ENCODE peak calls at places on chromosome 10, in six cellular contexts. One of them, this sample, is unnamed.

GRCh38 chr10:83908987-83909386 is 230.3 kb upstream of the GHITM start:
- DNase-seq in NCI-H82: no peak
- DNase-seq in stimulated activated CD4-positive, alpha-beta T cell treated with anti-CD3 and anti-CD28 coated beads, Interleukin-12 subunit alpha, Interleukin-12 subunit beta, amount 100 ng/mL, for 48 hours: no peak
- DNase-seq in skeletal muscle cell: no peak
- DNase-seq in activated T-helper 1 cell treated with anti-CD3 and anti-CD28 coated beads, Interleukin-12 subunit alpha, Interleukin-12 subunit beta, Interleukin-2, Interleukin-4 antibody, amounts not matched to agents 30 ng/mL and 10 ng/mL and 1 ng/mL, durations not matched to agents 14 hours and 24 hours and 36 hours: no peak
- DNase-seq in naive B cell: no peak
- DNase-seq in this sample: no peak

GRCh38 chr10:69486922-69487730 is 35.9 kb downstream of the TSPAN15 start:
- DNase-seq in NCI-H82: no peak
- DNase-seq in stimulated activated CD4-positive, alpha-beta T cell treated with anti-CD3 and anti-CD28 coated beads, Interleukin-12 subunit alpha, Interleukin-12 subunit beta, amount 100 ng/mL, for 48 hours: no peak
- DNase-seq in skeletal muscle cell: no peak
- DNase-seq in activated T-helper 1 cell treated with anti-CD3 and anti-CD28 coated beads, Interleukin-12 subunit alpha, Interleukin-12 subunit beta, Interleukin-2, Interleukin-4 antibody, amounts not matched to agents 30 ng/mL and 10 ng/mL and 1 ng/mL, durations not matched to agents 14 hours and 24 hours and 36 hours: no peak
- DNase-seq in naive B cell: no peak
- DNase-seq in this sample: no peak

GRCh38 chr10:6036861-6037321 is 25.3 kb downstream of the IL2RA start:
- DNase-seq in NCI-H82: no peak
- DNase-seq in stimulated activated CD4-positive, alpha-beta T cell treated with anti-CD3 and anti-CD28 coated beads, Interleukin-12 subunit alpha, Interleukin-12 subunit beta, amount 100 ng/mL, for 48 hours: no peak
- DNase-seq in skeletal muscle cell: no peak
- DNase-seq in activated T-helper 1 cell treated with anti-CD3 and anti-CD28 coated beads, Interleukin-12 subunit alpha, Interleukin-12 subunit beta, Interleukin-2, Interleukin-4 antibody, amounts not matched to agents 30 ng/mL and 10 ng/mL and 1 ng/mL, durations not matched to agents 14 hours and 24 hours and 36 hours: no peak
- DNase-seq in naive B cell: peak
- DNase-seq in this sample: no peak

GRCh38 chr10:127193125-127193524 is 3.3 kb downstream of the INSYN2A start:
- DNase-seq in NCI-H82: no peak
- DNase-seq in stimulated activated CD4-positive, alpha-beta T cell treated with anti-CD3 and anti-CD28 coated beads, Interleukin-12 subunit alpha, Interleukin-12 subunit beta, amount 100 ng/mL, for 48 hours: no peak
- DNase-seq in skeletal muscle cell: no peak
- DNase-seq in activated T-helper 1 cell treated with anti-CD3 and anti-CD28 coated beads, Interleukin-12 subunit alpha, Interleukin-12 subunit beta, Interleukin-2, Interleukin-4 antibody, amounts not matched to agents 30 ng/mL and 10 ng/mL and 1 ng/mL, durations not matched to agents 14 hours and 24 hours and 36 hours: no peak
- DNase-seq in naive B cell: no peak
- DNase-seq in this sample: no peak

GRCh38 chr10:22477365-22478287 is 132.3 kb downstream of the SPAG6 start:
- DNase-seq in NCI-H82: no peak
- DNase-seq in stimulated activated CD4-positive, alpha-beta T cell treated with anti-CD3 and anti-CD28 coated beads, Interleukin-12 subunit alpha, Interleukin-12 subunit beta, amount 100 ng/mL, for 48 hours: no peak
- DNase-seq in skeletal muscle cell: no peak
- DNase-seq in activated T-helper 1 cell treated with anti-CD3 and anti-CD28 coated beads, Interleukin-12 subunit alpha, Interleukin-12 subunit beta, Interleukin-2, Interleukin-4 antibody, amounts not matched to agents 30 ng/mL and 10 ng/mL and 1 ng/mL, durations not matched to agents 14 hours and 24 hours and 36 hours: no peak
- DNase-seq in naive B cell: no peak
- DNase-seq in this sample: no peak

GRCh38 chr10:46547881-46548780 is 8.3 kb downstream of the GPRIN2 start:
- DNase-seq in NCI-H82: no peak
- DNase-seq in stimulated activated CD4-positive, alpha-beta T cell treated with anti-CD3 and anti-CD28 coated beads, Interleukin-12 subunit alpha, Interleukin-12 subunit beta, amount 100 ng/mL, for 48 hours: no peak
- DNase-seq in skeletal muscle cell: no peak
- DNase-seq in activated T-helper 1 cell treated with anti-CD3 and anti-CD28 coated beads, Interleukin-12 subunit alpha, Interleukin-12 subunit beta, Interleukin-2, Interleukin-4 antibody, amounts not matched to agents 30 ng/mL and 10 ng/mL and 1 ng/mL, durations not matched to agents 14 hours and 24 hours and 36 hours: no peak
- DNase-seq in naive B cell: no peak
- DNase-seq in this sample: no peak

GRCh38 chr10:77906863-77907861 is 19.4 kb downstream of the DLG5 start:
- DNase-seq in NCI-H82: no peak
- DNase-seq in stimulated activated CD4-positive, alpha-beta T cell treated with anti-CD3 and anti-CD28 coated beads, Interleukin-12 subunit alpha, Interleukin-12 subunit beta, amount 100 ng/mL, for 48 hours: no peak
- DNase-seq in skeletal muscle cell: no peak
- DNase-seq in activated T-helper 1 cell treated with anti-CD3 and anti-CD28 coated beads, Interleukin-12 subunit alpha, Interleukin-12 subunit beta, Interleukin-2, Interleukin-4 antibody, amounts not matched to agents 30 ng/mL and 10 ng/mL and 1 ng/mL, durations not matched to agents 14 hours and 24 hours and 36 hours: no peak
- DNase-seq in naive B cell: no peak
- DNase-seq in this sample: no peak

GRCh38 chr10:5413012-5413938 is 918 bp downstream of the NET1 start:
- DNase-seq in NCI-H82: peak
- DNase-seq in stimulated activated CD4-positive, alpha-beta T cell treated with anti-CD3 and anti-CD28 coated beads, Interleukin-12 subunit alpha, Interleukin-12 subunit beta, amount 100 ng/mL, for 48 hours: no peak
- DNase-seq in skeletal muscle cell: peak
- DNase-seq in activated T-helper 1 cell treated with anti-CD3 and anti-CD28 coated beads, Interleukin-12 subunit alpha, Interleukin-12 subunit beta, Interleukin-2, Interleukin-4 antibody, amounts not matched to agents 30 ng/mL and 10 ng/mL and 1 ng/mL, durations not matched to agents 14 hours and 24 hours and 36 hours: no peak
- DNase-seq in naive B cell: no peak
- DNase-seq in this sample: no peak

GRCh38 chr10:44373341-44373995 is 11.4 kb downstream of the CXCL12 start:
- DNase-seq in NCI-H82: no peak
- DNase-seq in stimulated activated CD4-positive, alpha-beta T cell treated with anti-CD3 and anti-CD28 coated beads, Interleukin-12 subunit alpha, Interleukin-12 subunit beta, amount 100 ng/mL, for 48 hours: no peak
- DNase-seq in skeletal muscle cell: no peak
- DNase-seq in activated T-helper 1 cell treated with anti-CD3 and anti-CD28 coated beads, Interleukin-12 subunit alpha, Interleukin-12 subunit beta, Interleukin-2, Interleukin-4 antibody, amounts not matched to agents 30 ng/mL and 10 ng/mL and 1 ng/mL, durations not matched to agents 14 hours and 24 hours and 36 hours: no peak
- DNase-seq in naive B cell: no peak
- DNase-seq in this sample: no peak

GRCh38 chr10:102420443-102420809 is 210 bp upstream of the FBXL15 start:
- DNase-seq in NCI-H82: no peak
- DNase-seq in stimulated activated CD4-positive, alpha-beta T cell treated with anti-CD3 and anti-CD28 coated beads, Interleukin-12 subunit alpha, Interleukin-12 subunit beta, amount 100 ng/mL, for 48 hours: peak
- DNase-seq in skeletal muscle cell: no peak
- DNase-seq in activated T-helper 1 cell treated with anti-CD3 and anti-CD28 coated beads, Interleukin-12 subunit alpha, Interleukin-12 subunit beta, Interleukin-2, Interleukin-4 antibody, amounts not matched to agents 30 ng/mL and 10 ng/mL and 1 ng/mL, durations not matched to agents 14 hours and 24 hours and 36 hours: no peak
- DNase-seq in naive B cell: no peak
- DNase-seq in this sample: no peak

GRCh38 chr10:72503241-72503640 is 122.6 kb downstream of the MICU1 start:
- DNase-seq in NCI-H82: no peak
- DNase-seq in stimulated activated CD4-positive, alpha-beta T cell treated with anti-CD3 and anti-CD28 coated beads, Interleukin-12 subunit alpha, Interleukin-12 subunit beta, amount 100 ng/mL, for 48 hours: no peak
- DNase-seq in skeletal muscle cell: peak
- DNase-seq in activated T-helper 1 cell treated with anti-CD3 and anti-CD28 coated beads, Interleukin-12 subunit alpha, Interleukin-12 subunit beta, Interleukin-2, Interleukin-4 antibody, amounts not matched to agents 30 ng/mL and 10 ng/mL and 1 ng/mL, durations not matched to agents 14 hours and 24 hours and 36 hours: no peak
- DNase-seq in naive B cell: no peak
- DNase-seq in this sample: no peak

GRCh38 chr10:18625906-18626305 is 25.5 kb downstream of the NSUN6 start:
- DNase-seq in NCI-H82: no peak
- DNase-seq in stimulated activated CD4-positive, alpha-beta T cell treated with anti-CD3 and anti-CD28 coated beads, Interleukin-12 subunit alpha, Interleukin-12 subunit beta, amount 100 ng/mL, for 48 hours: no peak
- DNase-seq in skeletal muscle cell: no peak
- DNase-seq in activated T-helper 1 cell treated with anti-CD3 and anti-CD28 coated beads, Interleukin-12 subunit alpha, Interleukin-12 subunit beta, Interleukin-2, Interleukin-4 antibody, amounts not matched to agents 30 ng/mL and 10 ng/mL and 1 ng/mL, durations not matched to agents 14 hours and 24 hours and 36 hours: no peak
- DNase-seq in naive B cell: no peak
- DNase-seq in this sample: no peak

GRCh38 chr10:25113231-25114035 is 61.4 kb upstream of the GPR158 start:
- DNase-seq in NCI-H82: peak
- DNase-seq in stimulated activated CD4-positive, alpha-beta T cell treated with anti-CD3 and anti-CD28 coated beads, Interleukin-12 subunit alpha, Interleukin-12 subunit beta, amount 100 ng/mL, for 48 hours: peak
- DNase-seq in skeletal muscle cell: peak
- DNase-seq in activated T-helper 1 cell treated with anti-CD3 and anti-CD28 coated beads, Interleukin-12 subunit alpha, Interleukin-12 subunit beta, Interleukin-2, Interleukin-4 antibody, amounts not matched to agents 30 ng/mL and 10 ng/mL and 1 ng/mL, durations not matched to agents 14 hours and 24 hours and 36 hours: peak
- DNase-seq in naive B cell: peak
- DNase-seq in this sample: peak

GRCh38 chr10:11036424-11037011 is 18.8 kb downstream of the CELF2 start:
- DNase-seq in NCI-H82: peak
- DNase-seq in stimulated activated CD4-positive, alpha-beta T cell treated with anti-CD3 and anti-CD28 coated beads, Interleukin-12 subunit alpha, Interleukin-12 subunit beta, amount 100 ng/mL, for 48 hours: no peak
- DNase-seq in skeletal muscle cell: no peak
- DNase-seq in activated T-helper 1 cell treated with anti-CD3 and anti-CD28 coated beads, Interleukin-12 subunit alpha, Interleukin-12 subunit beta, Interleukin-2, Interleukin-4 antibody, amounts not matched to agents 30 ng/mL and 10 ng/mL and 1 ng/mL, durations not matched to agents 14 hours and 24 hours and 36 hours: no peak
- DNase-seq in naive B cell: no peak
- DNase-seq in this sample: no peak

GRCh38 chr10:124092270-124093075 is 925 bp downstream of the CHST15 start:
- DNase-seq in NCI-H82: peak
- DNase-seq in stimulated activated CD4-positive, alpha-beta T cell treated with anti-CD3 and anti-CD28 coated beads, Interleukin-12 subunit alpha, Interleukin-12 subunit beta, amount 100 ng/mL, for 48 hours: peak
- DNase-seq in skeletal muscle cell: no peak
- DNase-seq in activated T-helper 1 cell treated with anti-CD3 and anti-CD28 coated beads, Interleukin-12 subunit alpha, Interleukin-12 subunit beta, Interleukin-2, Interleukin-4 antibody, amounts not matched to agents 30 ng/mL and 10 ng/mL and 1 ng/mL, durations not matched to agents 14 hours and 24 hours and 36 hours: peak
- DNase-seq in naive B cell: peak
- DNase-seq in this sample: peak

GRCh38 chr10:24467605-24468004 is 256.1 kb downstream of the ARHGAP21 start:
- DNase-seq in NCI-H82: no peak
- DNase-seq in stimulated activated CD4-positive, alpha-beta T cell treated with anti-CD3 and anti-CD28 coated beads, Interleukin-12 subunit alpha, Interleukin-12 subunit beta, amount 100 ng/mL, for 48 hours: no peak
- DNase-seq in skeletal muscle cell: no peak
- DNase-seq in activated T-helper 1 cell treated with anti-CD3 and anti-CD28 coated beads, Interleukin-12 subunit alpha, Interleukin-12 subunit beta, Interleukin-2, Interleukin-4 antibody, amounts not matched to agents 30 ng/mL and 10 ng/mL and 1 ng/mL, durations not matched to agents 14 hours and 24 hours and 36 hours: no peak
- DNase-seq in naive B cell: no peak
- DNase-seq in this sample: no peak

GRCh38 chr10:124717911-124718734 is 26.1 kb downstream of the FAM53B start:
- DNase-seq in NCI-H82: peak
- DNase-seq in stimulated activated CD4-positive, alpha-beta T cell treated with anti-CD3 and anti-CD28 coated beads, Interleukin-12 subunit alpha, Interleukin-12 subunit beta, amount 100 ng/mL, for 48 hours: peak
- DNase-seq in skeletal muscle cell: no peak
- DNase-seq in activated T-helper 1 cell treated with anti-CD3 and anti-CD28 coated beads, Interleukin-12 subunit alpha, Interleukin-12 subunit beta, Interleukin-2, Interleukin-4 antibody, amounts not matched to agents 30 ng/mL and 10 ng/mL and 1 ng/mL, durations not matched to agents 14 hours and 24 hours and 36 hours: peak
- DNase-seq in naive B cell: peak
- DNase-seq in this sample: peak

GRCh38 chr10:103576862-103577261 is 83.4 kb downstream of the NEURL1 start:
- DNase-seq in NCI-H82: peak
- DNase-seq in stimulated activated CD4-positive, alpha-beta T cell treated with anti-CD3 and anti-CD28 coated beads, Interleukin-12 subunit alpha, Interleukin-12 subunit beta, amount 100 ng/mL, for 48 hours: no peak
- DNase-seq in skeletal muscle cell: no peak
- DNase-seq in activated T-helper 1 cell treated with anti-CD3 and anti-CD28 coated beads, Interleukin-12 subunit alpha, Interleukin-12 subunit beta, Interleukin-2, Interleukin-4 antibody, amounts not matched to agents 30 ng/mL and 10 ng/mL and 1 ng/mL, durations not matched to agents 14 hours and 24 hours and 36 hours: no peak
- DNase-seq in naive B cell: no peak
- DNase-seq in this sample: no peak

GRCh38 chr10:25682203-25682950 is 251.7 kb upstream of the MYO3A start:
- DNase-seq in NCI-H82: no peak
- DNase-seq in stimulated activated CD4-positive, alpha-beta T cell treated with anti-CD3 and anti-CD28 coated beads, Interleukin-12 subunit alpha, Interleukin-12 subunit beta, amount 100 ng/mL, for 48 hours: no peak
- DNase-seq in skeletal muscle cell: no peak
- DNase-seq in activated T-helper 1 cell treated with anti-CD3 and anti-CD28 coated beads, Interleukin-12 subunit alpha, Interleukin-12 subunit beta, Interleukin-2, Interleukin-4 antibody, amounts not matched to agents 30 ng/mL and 10 ng/mL and 1 ng/mL, durations not matched to agents 14 hours and 24 hours and 36 hours: no peak
- DNase-seq in naive B cell: no peak
- DNase-seq in this sample: no peak

GRCh38 chr10:30811665-30812017 is 182.1 kb upstream of the LYZL2 start:
- DNase-seq in NCI-H82: no peak
- DNase-seq in stimulated activated CD4-positive, alpha-beta T cell treated with anti-CD3 and anti-CD28 coated beads, Interleukin-12 subunit alpha, Interleukin-12 subunit beta, amount 100 ng/mL, for 48 hours: no peak
- DNase-seq in skeletal muscle cell: no peak
- DNase-seq in activated T-helper 1 cell treated with anti-CD3 and anti-CD28 coated beads, Interleukin-12 subunit alpha, Interleukin-12 subunit beta, Interleukin-2, Interleukin-4 antibody, amounts not matched to agents 30 ng/mL and 10 ng/mL and 1 ng/mL, durations not matched to agents 14 hours and 24 hours and 36 hours: no peak
- DNase-seq in naive B cell: no peak
- DNase-seq in this sample: no peak

GRCh38 chr10:79446451-79447020 is 1.1 kb upstream of the ZCCHC24 start:
- DNase-seq in NCI-H82: peak
- DNase-seq in stimulated activated CD4-positive, alpha-beta T cell treated with anti-CD3 and anti-CD28 coated beads, Interleukin-12 subunit alpha, Interleukin-12 subunit beta, amount 100 ng/mL, for 48 hours: no peak
- DNase-seq in skeletal muscle cell: no peak
- DNase-seq in activated T-helper 1 cell treated with anti-CD3 and anti-CD28 coated beads, Interleukin-12 subunit alpha, Interleukin-12 subunit beta, Interleukin-2, Interleukin-4 antibody, amounts not matched to agents 30 ng/mL and 10 ng/mL and 1 ng/mL, durations not matched to agents 14 hours and 24 hours and 36 hours: no peak
- DNase-seq in naive B cell: peak
- DNase-seq in this sample: no peak

GRCh38 chr10:89301721-89302445 is at the start of gene IFIT2:
- DNase-seq in NCI-H82: no peak
- DNase-seq in stimulated activated CD4-positive, alpha-beta T cell treated with anti-CD3 and anti-CD28 coated beads, Interleukin-12 subunit alpha, Interleukin-12 subunit beta, amount 100 ng/mL, for 48 hours: no peak
- DNase-seq in skeletal muscle cell: peak
- DNase-seq in activated T-helper 1 cell treated with anti-CD3 and anti-CD28 coated beads, Interleukin-12 subunit alpha, Interleukin-12 subunit beta, Interleukin-2, Interleukin-4 antibody, amounts not matched to agents 30 ng/mL and 10 ng/mL and 1 ng/mL, durations not matched to agents 14 hours and 24 hours and 36 hours: peak
- DNase-seq in naive B cell: peak
- DNase-seq in this sample: peak

GRCh38 chr10:78960316-78960800 is 108.4 kb upstream of the ZMIZ1 start:
- DNase-seq in NCI-H82: no peak
- DNase-seq in stimulated activated CD4-positive, alpha-beta T cell treated with anti-CD3 and anti-CD28 coated beads, Interleukin-12 subunit alpha, Interleukin-12 subunit beta, amount 100 ng/mL, for 48 hours: no peak
- DNase-seq in skeletal muscle cell: peak
- DNase-seq in activated T-helper 1 cell treated with anti-CD3 and anti-CD28 coated beads, Interleukin-12 subunit alpha, Interleukin-12 subunit beta, Interleukin-2, Interleukin-4 antibody, amounts not matched to agents 30 ng/mL and 10 ng/mL and 1 ng/mL, durations not matched to agents 14 hours and 24 hours and 36 hours: no peak
- DNase-seq in naive B cell: no peak
- DNase-seq in this sample: no peak

GRCh38 chr10:74502963-74503608 is 323.3 kb upstream of the KAT6B start:
- DNase-seq in NCI-H82: peak
- DNase-seq in stimulated activated CD4-positive, alpha-beta T cell treated with anti-CD3 and anti-CD28 coated beads, Interleukin-12 subunit alpha, Interleukin-12 subunit beta, amount 100 ng/mL, for 48 hours: no peak
- DNase-seq in skeletal muscle cell: peak
- DNase-seq in activated T-helper 1 cell treated with anti-CD3 and anti-CD28 coated beads, Interleukin-12 subunit alpha, Interleukin-12 subunit beta, Interleukin-2, Interleukin-4 antibody, amounts not matched to agents 30 ng/mL and 10 ng/mL and 1 ng/mL, durations not matched to agents 14 hours and 24 hours and 36 hours: no peak
- DNase-seq in naive B cell: no peak
- DNase-seq in this sample: no peak

GRCh38 chr10:29896053-29896452 is 163.3 kb downstream of the JCAD start:
- DNase-seq in NCI-H82: no peak
- DNase-seq in stimulated activated CD4-positive, alpha-beta T cell treated with anti-CD3 and anti-CD28 coated beads, Interleukin-12 subunit alpha, Interleukin-12 subunit beta, amount 100 ng/mL, for 48 hours: no peak
- DNase-seq in skeletal muscle cell: peak
- DNase-seq in activated T-helper 1 cell treated with anti-CD3 and anti-CD28 coated beads, Interleukin-12 subunit alpha, Interleukin-12 subunit beta, Interleukin-2, Interleukin-4 antibody, amounts not matched to agents 30 ng/mL and 10 ng/mL and 1 ng/mL, durations not matched to agents 14 hours and 24 hours and 36 hours: no peak
- DNase-seq in naive B cell: no peak
- DNase-seq in this sample: no peak

This sample was measured in KG1.